ENCODE peak calls at places on chromosomes 1 and 21, in six cellular contexts. Z is CD8-positive, alpha-beta memory T cell; N is HS-27A; D is M059J; T is brain microvascular endothelial cell; C is ascending aorta. A is an unnamed sample.

GRCh38 chr21:40186036-40186435 is 318.8 kb downstream of the PCP4 start:
- DNase-seq in Z (no peak), N (no peak), D (no peak), T (no peak), C (no peak), A (peak; percentile 4)

GRCh38 chr1:225888898-225889690 is at the start of gene LEFTY1:
- DNase-seq in Z (no peak), N (no peak), D (no peak), T (no peak), C (no peak), A (no peak)

GRCh38 chr21:23968722-23969647 is 1638.3 kb downstream of the MRPL39 start:
- DNase-seq in Z (peak; percentile 85), N (peak; percentile 7), D (peak; percentile 4), T (peak; percentile 18), C (no peak), A (no peak)

GRCh38 chr1:151612506-151613274 is 840 bp downstream of the SNX27 start:
- DNase-seq in Z (peak; percentile 34), N (no peak), D (peak; percentile 41), T (no peak), C (no peak), A (no peak)

GRCh38 chr1:210688482-210689233 is 360.0 kb downstream of the HHAT start:
- DNase-seq in Z (no peak), N (no peak), D (peak; percentile 46), T (no peak), C (no peak), A (no peak)

GRCh38 chr1:62325696-62326095 is 6.5 kb upstream of the KANK4 start:
- DNase-seq in Z (no peak), N (no peak), D (peak; percentile 98), T (peak; percentile 40), C (no peak), A (peak; percentile 70)

GRCh38 chr1:207004931-207005830 is 27.4 kb downstream of the C1orf116 start:
- DNase-seq in Z (peak; percentile 8), N (no peak), D (peak; percentile 84), T (peak; percentile 69), C (no peak), A (no peak)

GRCh38 chr1:60394436-60394835 is 320.9 kb upstream of the C1orf87 start:
- DNase-seq in Z (no peak), N (no peak), D (no peak), T (no peak), C (no peak), A (peak; percentile 4)

GRCh38 chr1:234634387-234634786 is 24.4 kb upstream of the IRF2BP2 start:
- DNase-seq in Z (no peak), N (no peak), D (no peak), T (no peak), C (no peak), A (no peak)

GRCh38 chr1:209589440-209589839 is 5.9 kb downstream of the CAMK1G start:
- DNase-seq in Z (no peak), N (no peak), D (no peak), T (no peak), C (no peak), A (no peak)

GRCh38 chr1:47563206-47563605 is 125.4 kb downstream of the FOXD2 start:
- DNase-seq in Z (no peak), N (no peak), D (peak; percentile 26), T (no peak), C (no peak), A (no peak)

GRCh38 chr1:205009666-205010065 is 33.3 kb upstream of the CNTN2 start:
- DNase-seq in Z (no peak), N (no peak), D (no peak), T (no peak), C (no peak), A (no peak)

GRCh38 chr1:23530750-23531651 is at the start of gene E2F2:
- DNase-seq in Z (peak; percentile 75), N (peak; percentile 65), D (peak; percentile 85), T (peak; percentile 68), C (no peak), A (no peak)

GRCh38 chr1:2526824-2527552 is 592 bp upstream of the PANK4 start:
- DNase-seq in Z (no peak), N (no peak), D (peak; percentile 64), T (no peak), C (no peak), A (no peak)

GRCh38 chr1:203166192-203166940 is 9.3 kb downstream of the MYBPH start:
- DNase-seq in Z (no peak), N (no peak), D (peak; percentile 39), T (no peak), C (no peak), A (no peak)

GRCh38 chr1:156629825-156630449 is 10.7 kb downstream of the HAPLN2 start:
- DNase-seq in Z (no peak), N (no peak), D (no peak), T (no peak), C (no peak), A (no peak)

GRCh38 chr1:14160766-14161165 is 437.7 kb upstream of the KAZN start:
- DNase-seq in Z (no peak), N (no peak), D (peak; percentile 42), T (no peak), C (no peak), A (no peak)

GRCh38 chr1:182069028-182069466 is 7.5 kb upstream of the ZNF648 start:
- DNase-seq in Z (no peak), N (no peak), D (peak; percentile 55), T (no peak), C (no peak), A (no peak)

GRCh38 chr21:16554522-16554921 is 824.7 kb downstream of the USP25 start:
- DNase-seq in Z (no peak), N (no peak), D (no peak), T (no peak), C (no peak), A (no peak)

GRCh38 chr1:68308034-68308433 is 75.7 kb upstream of the WLS start:
- DNase-seq in Z (no peak), N (no peak), D (no peak), T (no peak), C (no peak), A (no peak)

GRCh38 chr1:25922633-25923567 is 16.7 kb upstream of the STMN1 start:
- DNase-seq in Z (peak; percentile 65), N (no peak), D (peak; percentile 44), T (peak; percentile 5), C (no peak), A (no peak)

GRCh38 chr1:76939107-76939816 is 72.0 kb downstream of the ST6GALNAC5 start:
- DNase-seq in Z (no peak), N (no peak), D (peak; percentile 90), T (peak; percentile 59), C (no peak), A (peak; percentile 61)

GRCh38 chr1:156914440-156914856 is 6.0 kb upstream of the LRRC71 start:
- DNase-seq in Z (no peak), N (no peak), D (peak; percentile 45), T (peak; percentile 84), C (no peak), A (no peak)

GRCh38 chr1:62090016-62090415 is 104.6 kb upstream of the L1TD1 start:
- DNase-seq in Z (no peak), N (no peak), D (no peak), T (no peak), C (no peak), A (no peak)

GRCh38 chr1:180003026-180003695 is 48.6 kb downstream of the CEP350 start:
- DNase-seq in Z (no peak), N (no peak), D (no peak), T (no peak), C (no peak), A (no peak)

GRCh38 chr1:43524804-43525203 is 5.9 kb upstream of the PTPRF start:
- DNase-seq in Z (no peak), N (no peak), D (no peak), T (no peak), C (no peak), A (no peak)

GRCh38 chr1:117007719-117008013 is 6.1 kb downstream of the CD101 start:
- DNase-seq in Z (no peak), N (no peak), D (peak; percentile 28), T (no peak), C (no peak), A (no peak)

A was measured in skeletal muscle cell.